ENCODE peak calls at places on chromosome 13, in ten cellular contexts. T is neural crest cell, A is ovary, G is T47D, J is HEK293T, U is foreskin keratinocyte, E is AML-193, N is NCI-H1105, O is activated gamma-delta T cell treated with Interleukin-2 at 50 U/mL for 16 hours, F is Caco-2. I is an unnamed sample.

GRCh38 chr13:99495478-99496321 is 5.6 kb upstream of the TM9SF2 start:
- DNase-seq in T (no peak), A (no peak), G (no peak), J (no peak), U (no peak), E (no peak), N (no peak), O (no peak), F (no peak), I (no peak)

GRCh38 chr13:82259284-82259683 is 1623.0 kb downstream of the SLITRK1 start:
- DNase-seq in T (no peak), A (no peak), G (no peak), J (no peak), U (no peak), E (no peak), N (no peak), O (no peak), F (no peak), I (no peak)

GRCh38 chr13:79541426-79542049 is 60.6 kb downstream of the NDFIP2 start:
- DNase-seq in T (no peak), A (no peak), G (no peak), J (peak), U (peak), E (peak), N (no peak), O (no peak), F (no peak), I (peak)

GRCh38 chr13:24053505-24054251 is 106.8 kb upstream of the SPATA13 start:
- DNase-seq in T (peak), A (peak), G (peak), J (peak), U (peak), E (peak), N (peak), O (peak), F (peak), I (peak)

GRCh38 chr13:64938660-64939059 is 2291.5 kb downstream of the PCDH9 start:
- DNase-seq in T (no peak), A (no peak), G (no peak), J (no peak), U (no peak), E (no peak), N (no peak), O (no peak), F (no peak), I (no peak)

GRCh38 chr13:30998548-30999140 is 66.2 kb downstream of the TEX26 start:
- DNase-seq in T (no peak), A (no peak), G (no peak), J (no peak), U (peak), E (no peak), N (peak), O (no peak), F (no peak), I (no peak)

GRCh38 chr13:113493315-113493951 is 2.9 kb upstream of the DCUN1D2 start:
- DNase-seq in T (no peak), A (no peak), G (peak), J (peak), U (peak), E (peak), N (no peak), O (no peak), F (no peak), I (peak)

GRCh38 chr13:83622422-83622784 is 259.9 kb downstream of the SLITRK1 start:
- DNase-seq in T (no peak), A (no peak), G (no peak), J (no peak), U (peak), E (no peak), N (no peak), O (no peak), F (no peak), I (no peak)

GRCh38 chr13:59247166-59247565 is 916.6 kb downstream of the DIAPH3 start:
- DNase-seq in T (no peak), A (no peak), G (no peak), J (peak), U (no peak), E (no peak), N (peak), O (no peak), F (no peak), I (no peak)

GRCh38 chr13:114019367-114019766 is 45.5 kb upstream of the C13orf46 start:
- DNase-seq in T (no peak), A (no peak), G (peak), J (peak), U (no peak), E (no peak), N (no peak), O (peak), F (no peak), I (no peak)

GRCh38 chr13:77429320-77430142 is 102.6 kb upstream of the MYCBP2 start:
- DNase-seq in T (no peak), A (no peak), G (no peak), J (no peak), U (no peak), E (no peak), N (no peak), O (no peak), F (no peak), I (no peak)

GRCh38 chr13:43364210-43365041 is 341.0 kb downstream of the DNAJC15 start:
- DNase-seq in T (no peak), A (no peak), G (no peak), J (no peak), U (no peak), E (no peak), N (no peak), O (no peak), F (no peak), I (no peak)

GRCh38 chr13:24284876-24285275 is 24.5 kb upstream of the C1QTNF9 start:
- DNase-seq in T (no peak), A (no peak), G (no peak), J (no peak), U (no peak), E (no peak), N (no peak), O (no peak), F (no peak), I (no peak)

GRCh38 chr13:26459276-26460131 is 98.0 kb upstream of the WASF3 start:
- DNase-seq in T (no peak), A (no peak), G (no peak), J (no peak), U (peak), E (no peak), N (no peak), O (no peak), F (no peak), I (no peak)

GRCh38 chr13:103953859-103954258 is 887.6 kb upstream of the SLC10A2 start:
- DNase-seq in T (no peak), A (no peak), G (no peak), J (no peak), U (no peak), E (no peak), N (no peak), O (no peak), F (no peak), I (no peak)

GRCh38 chr13:40345654-40346372 is 320.6 kb downstream of the FOXO1 start:
- DNase-seq in T (no peak), A (no peak), G (no peak), J (no peak), U (no peak), E (no peak), N (no peak), O (no peak), F (no peak), I (no peak)

GRCh38 chr13:32175943-32176342 is 139.2 kb downstream of the ZAR1L start:
- DNase-seq in T (no peak), A (no peak), G (no peak), J (no peak), U (no peak), E (no peak), N (no peak), O (no peak), F (no peak), I (no peak)

GRCh38 chr13:77872995-77873394 is 45.6 kb downstream of the EDNRB start:
- DNase-seq in T (no peak), A (no peak), G (no peak), J (no peak), U (no peak), E (no peak), N (no peak), O (no peak), F (no peak), I (no peak)

GRCh38 chr13:70339738-70340137 is 231.5 kb upstream of the KLHL1 start:
- DNase-seq in T (no peak), A (no peak), G (no peak), J (peak), U (peak), E (peak), N (no peak), O (no peak), F (no peak), I (no peak)

GRCh38 chr13:59038824-59039223 is 1124.9 kb downstream of the DIAPH3 start:
- DNase-seq in T (no peak), A (no peak), G (no peak), J (no peak), U (peak), E (no peak), N (no peak), O (no peak), F (no peak), I (no peak)

GRCh38 chr13:31174018-31174417 is 12.3 kb upstream of the HSPH1 start:
- DNase-seq in T (no peak), A (no peak), G (no peak), J (no peak), U (no peak), E (no peak), N (no peak), O (no peak), F (no peak), I (no peak)

GRCh38 chr13:102812616-102813287 is 13.8 kb downstream of the BIVM start:
- DNase-seq in T (no peak), A (no peak), G (no peak), J (peak), U (peak), E (no peak), N (no peak), O (no peak), F (no peak), I (no peak)

GRCh38 chr13:113157929-113158747 is at the start of gene PROZ:
- DNase-seq in T (no peak), A (no peak), G (no peak), J (no peak), U (no peak), E (no peak), N (no peak), O (no peak), F (no peak), I (no peak)

I was measured in GF-D8.